ENCODE peak calls at places on chromosomes 6 and 20, in four cellular contexts. G is AG04450, F is mammary epithelial cell, A is H9. S is an unnamed sample.

GRCh38 chr6:25312034-25312620 is 33.0 kb downstream of the CARMIL1 start:
- DNase-seq in G (no peak), F (peak), A (no peak), S (no peak)

GRCh38 chr20:23366384-23366783 is 4.4 kb downstream of the GZF1 start:
- DNase-seq in G (no peak), A (no peak), F (peak), S (no peak)

GRCh38 chr6:135627092-135627715 is 129.7 kb upstream of the AHI1 start:
- DNase-seq in F (no peak), A (no peak), G (no peak), S (no peak)

GRCh38 chr20:50582591-50583234 is 72.5 kb downstream of the PTPN1 start:
- DNase-seq in A (no peak), G (no peak), F (no peak), S (no peak)

GRCh38 chr6:5287205-5287965 is 26.1 kb downstream of the FARS2 start:
- DNase-seq in G (peak), A (no peak), F (peak), S (no peak)

GRCh38 chr20:5000263-5001173 is 792 bp downstream of the SLC23A2 start:
- DNase-seq in F (no peak), A (peak), G (no peak), S (no peak)

GRCh38 chr20:45969712-45970634 is 2.0 kb downstream of the ZNF335 start:
- DNase-seq in F (peak), G (peak), A (peak), S (no peak)

GRCh38 chr6:109760208-109760607 is 69.1 kb downstream of the FIG4 start:
- DNase-seq in A (no peak), F (peak), G (no peak), S (no peak)

GRCh38 chr6:11437824-11438459 is 99.6 kb upstream of the TMEM170B start:
- DNase-seq in A (no peak), F (no peak), G (no peak), S (no peak)

GRCh38 chr6:139124887-139125672 is 9.8 kb upstream of the HECA start:
- DNase-seq in F (peak), G (no peak), A (peak), S (no peak)

GRCh38 chr20:1122388-1123315 is 4.2 kb downstream of the PSMF1 start:
- DNase-seq in G (no peak), A (no peak), F (no peak), S (peak)

GRCh38 chr20:56801991-56802740 is 173.1 kb downstream of the TFAP2C start:
- DNase-seq in F (no peak), G (no peak), A (no peak), S (no peak)

GRCh38 chr20:35953411-35954199 is 697 bp downstream of the SCAND1 start:
- DNase-seq in G (no peak), A (peak), F (no peak), S (no peak)

GRCh38 chr6:8543714-8544113 is 108.4 kb upstream of the SLC35B3 start:
- DNase-seq in F (no peak), G (no peak), A (no peak), S (no peak)

GRCh38 chr6:169263836-169264608 is 10.4 kb upstream of the THBS2 start:
- DNase-seq in A (no peak), G (no peak), F (peak), S (peak)

GRCh38 chr6:170167657-170168159 is 123.2 kb downstream of the DLL1 start:
- DNase-seq in G (no peak), F (no peak), A (no peak), S (no peak)

GRCh38 chr20:44390280-44390679 is 34.8 kb downstream of the HNF4A start:
- DNase-seq in G (no peak), F (no peak), A (no peak), S (no peak)

GRCh38 chr6:84508981-84509380 is 255.4 kb downstream of the TBX18 start:
- DNase-seq in F (no peak), G (no peak), A (no peak), S (no peak)

GRCh38 chr6:161630674-161631073 is 356.8 kb upstream of the AGPAT4 start:
- DNase-seq in F (no peak), A (no peak), G (no peak), S (no peak)

GRCh38 chr20:46307139-46307998 is 929 bp downstream of the CDH22 start:
- DNase-seq in G (no peak), F (peak), A (peak), S (no peak)

GRCh38 chr6:46490425-46491200 is 636 bp downstream of the RCAN2 start:
- DNase-seq in G (no peak), F (no peak), A (peak), S (no peak)

DNA sequence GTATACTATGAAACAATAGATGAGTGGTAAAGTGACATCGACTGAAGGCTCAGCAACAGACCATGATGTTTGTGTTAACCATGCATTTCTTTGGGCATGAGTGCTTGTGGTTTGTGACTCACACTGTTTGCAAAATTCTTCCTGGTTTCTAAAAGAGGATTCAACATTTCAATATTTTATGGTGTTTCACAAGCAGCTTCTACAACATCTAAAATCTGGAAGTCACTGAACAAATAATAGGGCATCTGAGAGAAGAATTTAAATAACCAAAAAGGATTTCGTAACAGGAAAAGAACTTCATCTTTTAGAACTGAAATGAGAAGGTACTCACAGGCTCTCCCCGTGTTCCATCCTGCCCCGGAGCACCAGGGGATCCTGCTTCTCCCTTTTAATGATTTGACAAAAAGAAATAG is 146.2 kb downstream of the COL21A1 start:
- DNase-seq in A (no peak), G (peak), F (peak), S (peak)
- H3K27ac ChIP-seq in A (no peak), G (peak), F (no peak), S (peak)

GRCh38 chr6:16108996-16109658 is 19.8 kb upstream of the MYLIP start:
- DNase-seq in G (no peak), A (no peak), F (no peak), S (no peak)
- H3K27ac ChIP-seq in G (no peak), A (no peak), F (no peak), S (no peak)

GRCh38 chr6:108561742-108562502 is 1.2 kb downstream of the FOXO3 start:
- DNase-seq in A (peak), F (peak), G (no peak), S (no peak)
- H3K27ac ChIP-seq in A (no peak), F (peak), G (peak), S (peak)

GRCh38 chr20:41336711-41337492 is 3.7 kb upstream of the LPIN3 start:
- DNase-seq in A (no peak), F (no peak), G (no peak), S (no peak)
- H3K27ac ChIP-seq in A (no peak), F (no peak), G (no peak), S (no peak)

GRCh38 chr6:40910260-40910893 is 128.6 kb downstream of the UNC5CL start:
- DNase-seq in G (no peak), F (no peak), A (no peak), S (no peak)

GRCh38 chr6:40906759-40907158 is 132.3 kb downstream of the UNC5CL start:
- DNase-seq in A (no peak), G (no peak), F (peak), S (peak)

GRCh38 chr6:40909811-40910210 is 129.2 kb downstream of the UNC5CL start:
- DNase-seq in F (peak), A (no peak), G (no peak), S (no peak)

GRCh38 chr6:40904583-40905194 is 134.3 kb downstream of the UNC5CL start:
- DNase-seq in A (no peak), G (no peak), F (no peak), S (no peak)

DNA sequence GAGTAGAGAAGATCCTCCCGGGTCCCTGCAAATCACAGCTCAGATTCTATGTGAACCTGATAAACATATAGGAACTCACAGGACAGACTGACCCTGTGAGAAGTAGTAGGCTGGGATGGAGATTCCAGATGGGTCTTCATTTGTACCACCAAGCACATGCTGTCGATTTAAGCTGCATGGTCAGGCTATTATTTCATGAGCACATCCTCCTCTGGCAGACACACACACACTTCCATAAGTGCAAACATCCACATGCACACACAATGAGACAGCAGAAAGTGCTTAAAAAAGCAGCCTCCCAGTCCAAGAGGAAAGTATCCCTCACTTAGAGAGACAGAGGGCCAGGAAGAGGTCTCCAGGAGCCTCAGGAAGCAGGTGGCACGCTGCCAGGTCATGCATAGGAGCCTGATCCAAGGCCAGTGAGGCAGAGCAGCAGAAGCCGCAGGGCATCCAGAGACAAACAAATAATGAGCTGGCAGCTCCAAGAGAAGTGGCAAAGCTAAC is 131.8 kb downstream of the UNC5CL start:
- DNase-seq in G (no peak), A (no peak), F (peak), S (peak)
- H3K27ac ChIP-seq in G (no peak), A (no peak), F (peak), S (peak)

GRCh38 chr6:47794577-47795135 is 12.8 kb downstream of the OPN5 start:
- DNase-seq in G (no peak), F (no peak), A (no peak), S (no peak)

GRCh38 chr6:47787620-47788497 is 6.0 kb downstream of the OPN5 start:
- DNase-seq in F (peak), G (peak), A (peak), S (peak)

GRCh38 chr6:47788498-47788884 is 6.7 kb downstream of the OPN5 start:
- DNase-seq in G (no peak), F (no peak), A (no peak), S (no peak)

GRCh38 chr6:47789553-47789952 is 7.7 kb downstream of the OPN5 start:
- DNase-seq in A (peak), G (no peak), F (peak), S (no peak)

GRCh38 chr6:47792216-47792733 is 10.4 kb downstream of the OPN5 start:
- DNase-seq in A (no peak), G (no peak), F (no peak), S (no peak)
- H3K27ac ChIP-seq in A (no peak), G (no peak), F (no peak), S (no peak)

S was measured in epithelial cell of prostate.